ENCODE peak calls at places on chromosome 22, in seven cellular contexts. One of them, this sample, is unnamed.

GRCh38 chr22:46730568-46731245 is 7.3 kb downstream of the CERK start:
- DNase-seq in fibroblast of mammary gland: no peak
- DNase-seq in tibial nerve: no peak
- DNase-seq in EL: no peak
- DNase-seq in sigmoid colon: no peak
- DNase-seq in T1000: no peak
- DNase-seq in retina: no peak
- DNase-seq in this sample: no peak

GRCh38 chr22:47107431-47107830 is 345.0 kb downstream of the TBC1D22A start:
- DNase-seq in tibial nerve: no peak
- DNase-seq in retina: no peak
- DNase-seq in T1000: no peak
- DNase-seq in sigmoid colon: no peak
- DNase-seq in EL: peak
- DNase-seq in fibroblast of mammary gland: peak
- DNase-seq in this sample: no peak

GRCh38 chr22:46581580-46582244 is 38.5 kb upstream of the GRAMD4 start:
- DNase-seq in EL: no peak
- DNase-seq in sigmoid colon: peak
- DNase-seq in T1000: no peak
- DNase-seq in tibial nerve: no peak
- DNase-seq in fibroblast of mammary gland: no peak
- DNase-seq in retina: no peak
- DNase-seq in this sample: peak

GRCh38 chr22:49962751-49963646 is 2.4 kb downstream of the PIM3 start:
- DNase-seq in T1000: no peak
- DNase-seq in fibroblast of mammary gland: no peak
- DNase-seq in retina: no peak
- DNase-seq in EL: no peak
- DNase-seq in sigmoid colon: peak
- DNase-seq in tibial nerve: peak
- DNase-seq in this sample: peak

GRCh38 chr22:43142881-43143562 is at the start of gene MCAT:
- DNase-seq in fibroblast of mammary gland: peak
- DNase-seq in tibial nerve: peak
- DNase-seq in sigmoid colon: peak
- DNase-seq in retina: peak
- DNase-seq in EL: peak
- DNase-seq in T1000: peak
- DNase-seq in this sample: peak

GRCh38 chr22:24975813-24976341 is 23.4 kb downstream of the KIAA1671 start:
- DNase-seq in EL: no peak
- DNase-seq in tibial nerve: peak
- DNase-seq in sigmoid colon: peak
- DNase-seq in retina: peak
- DNase-seq in fibroblast of mammary gland: peak
- DNase-seq in T1000: no peak
- DNase-seq in this sample: no peak

GRCh38 chr22:49525776-49526535 is 301.7 kb downstream of the BRD1 start:
- DNase-seq in EL: no peak
- DNase-seq in T1000: no peak
- DNase-seq in fibroblast of mammary gland: no peak
- DNase-seq in sigmoid colon: peak
- DNase-seq in retina: no peak
- DNase-seq in tibial nerve: no peak
- DNase-seq in this sample: no peak

GRCh38 chr22:26391623-26392022 is 37.4 kb upstream of the ASPHD2 start:
- DNase-seq in tibial nerve: no peak
- DNase-seq in fibroblast of mammary gland: no peak
- DNase-seq in sigmoid colon: no peak
- DNase-seq in retina: no peak
- DNase-seq in T1000: no peak
- DNase-seq in EL: no peak
- DNase-seq in this sample: no peak

GRCh38 chr22:40008726-40009125 is 14.0 kb downstream of the FAM83F start:
- DNase-seq in T1000: no peak
- DNase-seq in sigmoid colon: no peak
- DNase-seq in tibial nerve: no peak
- DNase-seq in retina: no peak
- DNase-seq in fibroblast of mammary gland: no peak
- DNase-seq in EL: no peak
- DNase-seq in this sample: no peak

GRCh38 chr22:44587911-44588310 is 89.9 kb upstream of the RTL6 start:
- DNase-seq in EL: no peak
- DNase-seq in sigmoid colon: no peak
- DNase-seq in tibial nerve: no peak
- DNase-seq in retina: no peak
- DNase-seq in T1000: no peak
- DNase-seq in fibroblast of mammary gland: no peak
- DNase-seq in this sample: no peak

GRCh38 chr22:37560682-37561208 is 465 bp downstream of the CDC42EP1 start:
- DNase-seq in retina: peak
- DNase-seq in EL: peak
- DNase-seq in sigmoid colon: peak
- DNase-seq in T1000: no peak
- DNase-seq in tibial nerve: no peak
- DNase-seq in fibroblast of mammary gland: no peak
- DNase-seq in this sample: no peak

GRCh38 chr22:49046546-49047305 is 780.9 kb downstream of the BRD1 start:
- DNase-seq in retina: peak
- DNase-seq in T1000: no peak
- DNase-seq in sigmoid colon: no peak
- DNase-seq in fibroblast of mammary gland: no peak
- DNase-seq in tibial nerve: no peak
- DNase-seq in EL: no peak
- DNase-seq in this sample: peak

GRCh38 chr22:19626042-19626560 is 88.2 kb upstream of the SEPTIN5 start:
- DNase-seq in fibroblast of mammary gland: no peak
- DNase-seq in retina: no peak
- DNase-seq in tibial nerve: no peak
- DNase-seq in EL: no peak
- DNase-seq in sigmoid colon: peak
- DNase-seq in T1000: no peak
- DNase-seq in this sample: no peak

This sample was measured in cardiac septum.